ENCODE peak calls at places on chromosomes 13 and 19, in six cellular contexts. A is colonic mucosa, D is lower lobe of right lung, Q is DND-41, X is mucosa of descending colon, Z is PC-3. P is an unnamed sample.
A peak's percentile ranks its signal among the peaks of the same experiment; 100 is the strongest.

GRCh38 chr13:25731511-25731910 is 320.3 kb downstream of the SHISA2 start:
- DNase-seq in A (no peak), D (no peak), Q (no peak), X (no peak), Z (no peak), P (no peak)

GRCh38 chr19:10228925-10229324 is 2.2 kb downstream of the S1PR2 start:
- DNase-seq in A (peak; percentile 51), D (no peak), Q (peak; percentile 40), X (peak; percentile 39), Z (peak; percentile 39), P (peak; percentile 27)

GRCh38 chr13:32535748-32536147 is 2.8 kb downstream of the N4BP2L2 start:
- DNase-seq in A (no peak), D (no peak), Q (no peak), X (no peak), Z (no peak), P (no peak)

GRCh38 chr13:41931337-41931736 is 29.6 kb downstream of the VWA8 start:
- DNase-seq in A (no peak), D (no peak), Q (no peak), X (no peak), Z (peak; percentile 41), P (no peak)

GRCh38 chr13:112198611-112199010 is 131.7 kb downstream of the SOX1 start:
- DNase-seq in A (no peak), D (no peak), Q (no peak), X (no peak), Z (no peak), P (no peak)

GRCh38 chr19:2611483-2612464 is 90.7 kb downstream of the GNG7 start:
- DNase-seq in A (no peak), D (peak; percentile 46), Q (peak; percentile 43), X (no peak), Z (no peak), P (no peak)

GRCh38 chr13:104015646-104016396 is 949.6 kb upstream of the SLC10A2 start:
- DNase-seq in A (no peak), D (no peak), Q (no peak), X (no peak), Z (no peak), P (no peak)

GRCh38 chr13:40553356-40553755 is 113.1 kb downstream of the FOXO1 start:
- DNase-seq in A (no peak), D (no peak), Q (no peak), X (no peak), Z (no peak), P (no peak)

GRCh38 chr13:42102961-42103688 is 54.7 kb downstream of the DGKH start:
- DNase-seq in A (no peak), D (no peak), Q (no peak), X (no peak), Z (peak; percentile 74), P (no peak)

GRCh38 chr13:95714142-95714832 is 37.3 kb downstream of the DNAJC3 start:
- DNase-seq in A (no peak), D (no peak), Q (no peak), X (no peak), Z (peak; percentile 91), P (no peak)

GRCh38 chr13:53160211-53160610 is 131.6 kb downstream of the OLFM4 start:
- DNase-seq in A (no peak), D (no peak), Q (no peak), X (no peak), Z (no peak), P (no peak)

GRCh38 chr19:2213799-2214198 is 22.3 kb downstream of the PLEKHJ1 start:
- DNase-seq in A (no peak), D (no peak), Q (no peak), X (peak; percentile 21), Z (no peak), P (no peak)

GRCh38 chr13:59950201-59950730 is 213.5 kb downstream of the DIAPH3 start:
- DNase-seq in A (no peak), D (no peak), Q (no peak), X (no peak), Z (no peak), P (no peak)

GRCh38 chr19:16889429-16889882 is 657 bp downstream of the F2RL3 start:
- DNase-seq in A (no peak), D (no peak), Q (no peak), X (no peak), Z (peak; percentile 26), P (no peak)

GRCh38 chr13:25217023-25217909 is 45.2 kb upstream of the AMER2 start:
- DNase-seq in A (no peak), D (no peak), Q (no peak), X (no peak), Z (peak; percentile 2), P (no peak)

GRCh38 chr13:46181799-46182490 is at the start of gene LCP1:
- DNase-seq in A (peak; percentile 41), D (no peak), Q (peak; percentile 84), X (peak; percentile 68), Z (peak; percentile 83), P (peak; percentile 98)

GRCh38 chr19:19538077-19538764 is at the start of gene CILP2:
- DNase-seq in A (peak; percentile 40), D (peak; percentile 60), Q (no peak), X (peak; percentile 59), Z (peak; percentile 28), P (no peak)

GRCh38 chr13:75761373-75761772 is 125.2 kb downstream of the LMO7 start:
- DNase-seq in A (no peak), D (no peak), Q (no peak), X (no peak), Z (no peak), P (no peak)

GRCh38 chr13:20465218-20465879 is 60.3 kb downstream of the CRYL1 start:
- DNase-seq in A (peak; percentile 33), D (no peak), Q (no peak), X (peak; percentile 68), Z (peak; percentile 75), P (no peak)

GRCh38 chr13:98519976-98520375 is 56.9 kb downstream of the STK24 start:
- DNase-seq in A (no peak), D (no peak), Q (no peak), X (no peak), Z (no peak), P (no peak)

GRCh38 chr13:52955505-52955904 is 73.1 kb upstream of the OLFM4 start:
- DNase-seq in A (no peak), D (no peak), Q (no peak), X (no peak), Z (no peak), P (no peak)

GRCh38 chr13:29771247-29771646 is 79.2 kb downstream of the UBL3 start:
- DNase-seq in A (no peak), D (no peak), Q (no peak), X (no peak), Z (peak; percentile 70), P (peak; percentile 25)

GRCh38 chr19:41957838-41958366 is 1.2 kb downstream of the RABAC1 start:
- DNase-seq in A (peak; percentile 87), D (peak; percentile 81), Q (peak; percentile 46), X (peak; percentile 83), Z (peak; percentile 87), P (peak; percentile 45)

GRCh38 chr19:45677351-45678230 is 9.6 kb downstream of the GIPR start:
- DNase-seq in A (peak; percentile 96), D (peak; percentile 96), Q (no peak), X (peak; percentile 99), Z (peak; percentile 92), P (no peak)

DNA sequence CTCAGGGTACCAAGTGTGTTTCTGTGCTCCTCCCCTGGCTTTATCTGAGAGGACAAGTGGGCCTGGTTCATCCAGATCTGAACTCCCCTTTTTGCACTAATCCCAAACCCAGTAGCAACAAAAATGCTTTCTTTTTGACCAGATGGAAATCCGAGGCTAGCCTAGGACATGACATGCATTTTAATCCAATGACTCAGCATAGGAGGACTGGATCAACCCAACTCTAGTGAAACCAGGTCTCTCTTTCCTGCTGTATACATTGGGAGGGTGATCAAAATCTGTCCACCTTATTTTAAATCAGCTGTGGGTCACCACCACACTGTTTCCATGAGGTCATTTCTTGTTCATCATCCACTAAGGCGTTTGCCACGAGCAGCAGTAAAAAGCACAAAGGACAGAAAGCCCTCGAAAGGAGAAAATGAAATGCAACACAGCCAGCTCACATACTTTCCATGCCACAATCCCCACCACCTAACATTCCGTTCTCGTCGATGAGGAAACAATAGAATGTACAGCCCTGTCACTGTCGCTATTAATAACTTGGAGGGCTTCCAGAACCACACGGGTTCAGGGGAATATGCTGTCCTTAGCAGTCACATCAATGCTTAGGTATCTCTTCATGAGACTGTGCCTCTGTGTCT is 543.0 kb downstream of the IRS2 start:
- DNase-seq in A (no peak), D (no peak), Q (no peak), X (no peak), Z (peak; percentile 88), P (no peak)
- H3K4me3 ChIP-seq in A (no peak overlapping the region), D (no peak overlapping the region), Q (no peak overlapping the region), X (no peak overlapping the region), Z (peak overlapping the region; percentile 26), P (no peak overlapping the region)

GRCh38 chr13:28658539-28658795 is 463 bp upstream of the POMP start:
- DNase-seq in A (peak; percentile 22), D (no peak), Q (no peak), X (peak; percentile 15), Z (no peak), P (no peak)

GRCh38 chr13:28657784-28658538 is 969 bp upstream of the POMP start:
- DNase-seq in A (no peak), D (no peak), Q (no peak), X (no peak), Z (no peak), P (no peak)

GRCh38 chr13:28655566-28655965 is 3.4 kb upstream of the POMP start:
- DNase-seq in A (no peak), D (no peak), Q (no peak), X (no peak), Z (no peak), P (no peak)

GRCh38 chr13:28658796-28659610 is at the start of gene POMP:
- DNase-seq in A (peak; percentile 95), D (peak; percentile 95), Q (peak; percentile 95), X (peak; percentile 93), Z (peak; percentile 86), P (peak; percentile 75)

GRCh38 chr13:28659611-28659970 is 661 bp downstream of the POMP start:
- DNase-seq in A (no peak), D (no peak), Q (no peak), X (no peak), Z (peak; percentile 30), P (no peak)
- H3K4me3 ChIP-seq in A (peak overlapping the region; percentile 94), D (peak overlapping the region; percentile 87), Q (peak overlapping the region; percentile 86), X (peak overlapping the region; percentile 95), Z (peak overlapping the region; percentile 91), P (peak overlapping the region; percentile 97)

GRCh38 chr19:39558623-39559117 is 18.7 kb upstream of the EID2 start:
- DNase-seq in A (no peak), D (no peak), Q (no peak), X (no peak), Z (no peak), P (no peak)
- H3K4me3 ChIP-seq in A (no peak overlapping the region), D (no peak overlapping the region), Q (no peak overlapping the region), X (no peak overlapping the region), Z (peak overlapping the region; percentile 58), P (no peak overlapping the region)

GRCh38 chr19:53094749-53095575 is 8.3 kb downstream of the ZNF160 start:
- DNase-seq in A (no peak), D (no peak), Q (no peak), X (no peak), Z (no peak), P (no peak)
- H3K4me3 ChIP-seq in A (no peak overlapping the region), D (no peak overlapping the region), Q (no peak overlapping the region), X (no peak overlapping the region), Z (no peak overlapping the region), P (no peak overlapping the region)